ENCODE peak calls at places on chromosome 15, in four cellular contexts. Q is SK-N-SH, W is hippocampal formation, I is endothelial cell. S is an unnamed sample.

GRCh38 chr15:67366904-67367303 is 112.3 kb downstream of the IQCH start:
- DNase-seq in Q (no peak), W (no peak), I (no peak), S (no peak)

GRCh38 chr15:57048930-57049550 is 130.6 kb downstream of the TCF12 start:
- DNase-seq in Q (no peak), W (no peak), I (no peak), S (no peak)

GRCh38 chr15:53808058-53808703 is 48.7 kb upstream of the WDR72 start:
- DNase-seq in Q (peak), W (no peak), I (no peak), S (no peak)

GRCh38 chr15:58387130-58387529 is 44.7 kb upstream of the LIPC start:
- DNase-seq in I (no peak), Q (no peak), W (no peak), S (no peak)

GRCh38 chr15:43440721-43441281 is 52.2 kb downstream of the TP53BP1 start:
- DNase-seq in W (peak), I (no peak), Q (peak), S (peak)

GRCh38 chr15:81293728-81294500 is 30.0 kb downstream of the STARD5 start:
- DNase-seq in Q (peak), I (no peak), W (no peak), S (peak)

GRCh38 chr15:75827691-75828090 is 15.6 kb upstream of the UBE2Q2 start:
- DNase-seq in W (no peak), I (no peak), Q (no peak), S (no peak)

GRCh38 chr15:65377976-65378366 is at the start of gene IGDCC3:
- DNase-seq in W (no peak), Q (peak), I (peak), S (peak)

GRCh38 chr15:97959738-97960363 is 652 bp upstream of the ARRDC4 start:
- DNase-seq in Q (no peak), W (no peak), I (no peak), S (no peak)

GRCh38 chr15:63372018-63372705 is 9.5 kb downstream of the CA12 start:
- DNase-seq in Q (no peak), W (no peak), I (no peak), S (no peak)

GRCh38 chr15:83698294-83698693 is 44.4 kb downstream of the ADAMTSL3 start:
- DNase-seq in Q (no peak), W (no peak), I (no peak), S (no peak)

GRCh38 chr15:29888651-29889050 is 66.4 kb upstream of the TJP1 start:
- DNase-seq in Q (no peak), I (no peak), W (peak), S (no peak)

GRCh38 chr15:79129235-79129634 is 38.7 kb upstream of the RASGRF1 start:
- DNase-seq in W (no peak), I (no peak), Q (no peak), S (no peak)

GRCh38 chr15:66775127-66776105 is 73.4 kb downstream of the SMAD6 start:
- DNase-seq in W (no peak), I (no peak), Q (peak), S (no peak)

GRCh38 chr15:67685008-67685599 is 140.2 kb upstream of the SKOR1 start:
- DNase-seq in W (no peak), Q (peak), I (no peak), S (peak)

GRCh38 chr15:65336767-65337435 is 32.4 kb downstream of the RNU5B-1 start:
- DNase-seq in I (no peak), Q (peak), W (no peak), S (peak)

GRCh38 chr15:31221936-31222515 is 104.6 kb upstream of the KLF13 start:
- DNase-seq in I (no peak), W (no peak), Q (no peak), S (no peak)

GRCh38 chr15:65092046-65092770 is 15.7 kb downstream of the KBTBD13 start:
- DNase-seq in I (no peak), Q (no peak), W (no peak), S (no peak)

GRCh38 chr15:57290192-57290591 is 86.1 kb upstream of the CGNL1 start:
- DNase-seq in I (no peak), W (no peak), Q (no peak), S (no peak)